ENCODE peak calls at places on chromosomes 5 and 9, in seven cellular contexts. X is IMR-90, E is neuronal stem cell, P is H9, I is mesenchymal stem cell, F is H1, J is trophoblast cell. L is an unnamed sample. For H3K79me1, the result is how much of the 10 kb centered on the place peaks cover.

GRCh38 chr9:70421272-70422180 is 7.1 kb upstream of the KLF9 start:
- DNase-seq in X (peak), E (no peak), P (no peak), I (peak), F (no peak), J (no peak), L (peak)

GRCh38 chr9:134066923-134067851 is 639 bp downstream of the BRD3 start:
- DNase-seq in X (peak), E (no peak), P (no peak), I (peak), F (no peak), J (peak), L (peak)

GRCh38 chr5:28281381-28281780 is 1243.0 kb upstream of the CDH9 start:
- DNase-seq in X (no peak), E (no peak), P (no peak), I (peak), F (no peak), J (peak), L (no peak)

GRCh38 chr5:82473262-82473661 is 195.1 kb upstream of the RPS23 start:
- DNase-seq in X (no peak), E (no peak), P (no peak), I (no peak), F (no peak), J (no peak), L (no peak)

GRCh38 chr9:29647451-29647850 is 2074.2 kb upstream of the C9orf72 start:
- DNase-seq in X (no peak), E (no peak), P (no peak), I (no peak), F (no peak), J (no peak), L (no peak)

GRCh38 chr9:87696641-87697040 is 29.3 kb upstream of the CTSL start:
- DNase-seq in X (no peak), E (no peak), P (no peak), I (no peak), F (no peak), J (no peak), L (no peak)

GRCh38 chr9:86353591-86354047 is 591 bp downstream of the TUT7 start:
- DNase-seq in X (no peak), E (no peak), P (no peak), I (no peak), F (peak), J (peak), L (no peak)

GRCh38 chr5:122858451-122858850 is 13.0 kb downstream of the SNX24 start:
- DNase-seq in X (no peak), E (no peak), P (no peak), I (no peak), F (no peak), J (peak), L (no peak)

GRCh38 chr9:128080218-128080617 is 12.2 kb downstream of the SLC25A25 start:
- DNase-seq in X (no peak), E (no peak), P (no peak), I (no peak), F (no peak), J (no peak), L (no peak)

GRCh38 chr9:100011062-100011681 is 87.6 kb downstream of the ERP44 start:
- DNase-seq in X (peak), E (peak), P (no peak), I (peak), F (no peak), J (peak), L (peak)

GRCh38 chr5:180602481-180603075 is 11.3 kb upstream of the SCGB3A1 start:
- DNase-seq in X (no peak), E (no peak), P (peak), I (no peak), F (no peak), J (no peak), L (no peak)

DNA sequence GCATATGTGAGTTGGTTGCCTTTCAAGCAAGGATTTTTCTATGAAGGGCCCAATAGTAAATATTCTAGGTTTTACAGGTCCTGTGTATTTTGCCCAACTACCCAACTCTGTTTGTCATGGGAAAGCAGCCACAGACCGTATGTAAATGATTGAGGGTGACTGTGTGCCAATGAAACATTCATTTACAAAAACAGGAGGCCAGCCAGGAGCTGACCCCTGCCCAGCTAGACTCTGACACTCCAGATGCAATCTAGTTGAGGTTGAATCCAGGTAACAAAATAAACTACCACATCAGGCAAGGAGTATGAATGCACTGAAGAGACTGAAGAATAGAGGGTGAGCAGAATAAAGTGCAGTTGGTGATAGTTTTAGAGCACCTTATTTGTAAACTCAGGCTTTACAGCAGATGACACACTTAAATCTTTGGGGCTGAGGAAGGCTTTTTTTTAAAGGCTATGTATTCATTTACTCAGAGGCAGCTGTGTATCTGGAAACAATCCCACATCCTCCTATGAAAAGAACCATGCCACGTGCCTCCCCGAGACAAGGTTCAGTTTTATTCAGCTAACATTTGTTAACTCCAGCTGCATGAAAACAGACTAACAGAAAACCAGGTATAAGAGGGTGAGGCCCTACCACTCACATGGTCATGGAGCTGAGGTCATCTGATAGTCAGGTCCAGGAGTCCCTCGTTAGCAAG is 60.7 kb downstream of the SLC1A1 start:
- DNase-seq in X (peak), E (no peak), P (no peak), I (peak), F (no peak), J (no peak), L (no peak)
- H3K79me1 ChIP-seq in X (under half), E (under half), P (under half), I (under half), F (under half), J (under half), L (under half)

GRCh38 chr5:33524476-33524875 is 83.7 kb downstream of the TARS1 start:
- DNase-seq in X (peak), E (no peak), P (no peak), I (peak), F (no peak), J (no peak), L (peak)
- H3K79me1 ChIP-seq in X (under half), E (under half), P (under half), I (under half), F (under half), J (under half), L (under half)

GRCh38 chr9:109110326-109111014 is 9.3 kb downstream of the TMEM245 start:
- DNase-seq in X (peak), E (no peak), P (no peak), I (peak), F (no peak), J (peak), L (no peak)

GRCh38 chr9:109114670-109115069 is 5.1 kb downstream of the TMEM245 start:
- DNase-seq in X (peak), E (no peak), P (no peak), I (peak), F (no peak), J (no peak), L (no peak)

GRCh38 chr9:109115931-109116541 is 3.7 kb downstream of the TMEM245 start:
- DNase-seq in X (no peak), E (no peak), P (no peak), I (no peak), F (no peak), J (no peak), L (no peak)

GRCh38 chr9:109113239-109113638 is 6.5 kb downstream of the TMEM245 start:
- DNase-seq in X (no peak), E (no peak), P (no peak), I (no peak), F (no peak), J (no peak), L (no peak)

GRCh38 chr9:109113892-109114609 is 5.7 kb downstream of the TMEM245 start:
- DNase-seq in X (no peak), E (no peak), P (no peak), I (peak), F (no peak), J (no peak), L (no peak)
- H3K79me1 ChIP-seq in X (under half), E (under half), P (under half), I (under half), F (under half), J (under half), L (under half)

GRCh38 chr5:83751201-83751600 is 30.5 kb upstream of the HAPLN1 start:
- DNase-seq in X (no peak), E (no peak), P (no peak), I (no peak), F (no peak), J (no peak), L (no peak)
- H3K79me1 ChIP-seq in X (under half), E (under half), P (under half), I (under half), F (under half), J (under half), L (under half)

GRCh38 chr5:51821697-51822096 is 438.4 kb downstream of the ISL1 start:
- DNase-seq in X (no peak), E (no peak), P (no peak), I (no peak), F (no peak), J (no peak), L (no peak)
- H3K79me1 ChIP-seq in X (under half), E (under half), P (under half), I (under half), F (under half), J (under half), L (under half)

GRCh38 chr5:77491783-77492652 is at the start of gene WDR41:
- DNase-seq in X (peak), E (peak), P (peak), I (peak), F (peak), J (peak), L (peak)

GRCh38 chr5:77494935-77495334 is 2.8 kb upstream of the WDR41 start:
- DNase-seq in X (no peak), E (no peak), P (no peak), I (no peak), F (no peak), J (no peak), L (no peak)

GRCh38 chr5:77492653-77493000 is 511 bp upstream of the WDR41 start:
- DNase-seq in X (no peak), E (no peak), P (no peak), I (no peak), F (no peak), J (no peak), L (no peak)
- H3K79me1 ChIP-seq in X (under half), E (under half), P (under half), I (under half), F (under half), J (under half), L (under half)

DNA sequence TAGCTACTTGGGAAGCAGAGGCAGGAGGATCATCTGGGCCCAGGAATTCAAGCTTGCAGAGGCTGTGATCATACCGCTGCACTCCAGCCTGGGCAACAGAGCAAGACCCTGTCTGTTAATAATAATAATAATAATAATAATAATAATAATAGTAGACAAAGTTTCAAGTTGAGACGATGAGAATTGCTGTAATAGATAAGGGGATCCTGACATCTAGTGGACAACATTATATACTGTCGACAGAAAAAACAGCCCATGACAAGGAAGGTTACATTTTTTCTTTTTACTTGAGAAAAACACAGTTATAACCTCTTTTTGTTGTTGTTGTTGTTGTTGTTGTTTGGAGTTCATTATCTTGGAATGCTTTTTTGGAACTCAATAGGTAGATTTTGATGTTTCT is 35.3 kb downstream of the NDFIP1 start:
- DNase-seq in X (peak), E (no peak), P (no peak), I (peak), F (no peak), J (peak), L (peak)
- H3K79me1 ChIP-seq in X (under half), E (under half), P (under half), I (under half), F (under half), J (under half), L (under half)

GRCh38 chr9:94213513-94214124 is 45.5 kb upstream of the ZNF169 start:
- DNase-seq in X (peak), E (peak), P (peak), I (peak), F (peak), J (peak), L (peak)
- H3K79me1 ChIP-seq in X (under half), E (under half), P (under half), I (under half), F (under half), J (under half), L (under half)